ENCODE peak calls at places on chromosomes 13 and 19, in five cellular contexts. I, C, P, W and Y are unnamed samples.

GRCh38 chr19:54439174-54439851 is 9.7 kb upstream of the LENG8 start:
- DNase-seq in I (peak; percentile 79), P (peak; percentile 69), W (peak; percentile 56), C (peak; percentile 78), Y (no peak)

GRCh38 chr13:33612641-33613638 is 205.0 kb upstream of the RFC3 start:
- DNase-seq in P (no peak), I (no peak), C (no peak), W (peak; percentile 16), Y (no peak)

GRCh38 chr19:6412111-6412999 is 12.3 kb downstream of the KHSRP start:
- DNase-seq in P (no peak), C (peak; percentile 90), I (peak; percentile 87), W (peak; percentile 49), Y (no peak)

GRCh38 chr19:3471954-3472655 is 8.2 kb downstream of the SMIM24 start:
- DNase-seq in P (no peak), I (peak; percentile 68), C (peak; percentile 86), W (no peak), Y (no peak)

GRCh38 chr19:3556978-3557460 is 367 bp downstream of the MFSD12 start:
- DNase-seq in C (no peak), I (peak; percentile 36), W (no peak), P (peak; percentile 46), Y (peak; percentile 35)

GRCh38 chr19:56491399-56491798 is 14.3 kb upstream of the ZNF667 start:
- DNase-seq in P (no peak), I (no peak), W (no peak), C (no peak), Y (peak; percentile 26)

GRCh38 chr13:98975822-98976261 is 2.0 kb downstream of the DOCK9 start:
- DNase-seq in W (no peak), I (no peak), C (no peak), P (no peak), Y (no peak)

GRCh38 chr19:40395956-40396355 is 6.0 kb upstream of the HIPK4 start:
- DNase-seq in I (no peak), P (no peak), C (no peak), W (no peak), Y (no peak)

GRCh38 chr13:73228546-73228945 is 169.7 kb downstream of the KLF5 start:
- DNase-seq in W (no peak), C (no peak), I (no peak), P (no peak), Y (peak; percentile 28)

GRCh38 chr13:91468301-91468700 is 69.9 kb downstream of the GPC5 start:
- DNase-seq in W (no peak), I (no peak), P (no peak), C (no peak), Y (peak; percentile 8)

GRCh38 chr13:109274188-109274821 is 512.1 kb downstream of the IRS2 start:
- DNase-seq in C (no peak), I (peak; percentile 21), P (no peak), W (no peak), Y (peak; percentile 72)
- TF ChIP-seq USF2 in C (no peak), I (no peak), P (no peak), W (no peak), Y (no peak)

GRCh38 chr13:48542581-48543341 is 9.9 kb upstream of the RCBTB2 start:
- DNase-seq in P (no peak), I (peak; percentile 41), C (peak; percentile 49), W (peak; percentile 23), Y (peak; percentile 16)
- TF ChIP-seq USF2 in P (no peak), I (no peak), C (no peak), W (no peak), Y (no peak)

DNA sequence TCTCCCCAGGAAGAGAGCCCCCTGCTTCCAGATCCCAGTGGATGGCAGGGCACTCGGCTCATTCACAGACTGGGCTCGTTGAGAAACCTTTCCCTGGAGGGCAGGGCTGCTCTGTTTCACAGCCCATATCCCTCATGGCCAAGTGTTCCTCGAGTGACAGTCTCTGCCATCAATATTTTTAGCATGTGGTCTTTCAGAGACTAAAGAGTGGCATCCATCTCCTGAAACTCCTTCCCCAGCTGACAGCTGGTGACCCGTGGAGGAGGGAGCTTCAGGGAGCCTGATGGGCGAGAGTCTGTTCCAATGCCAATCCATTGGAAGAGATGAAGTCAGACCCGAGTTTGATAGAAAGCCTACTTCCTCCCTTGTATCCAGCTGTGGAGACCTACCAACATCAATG is 30.7 kb upstream of the ALOX5AP start:
- DNase-seq in W (no peak), C (no peak), I (no peak), P (no peak), Y (no peak)
- TF ChIP-seq USF2 in W (no peak), C (no peak), I (no peak), P (no peak), Y (no peak)

GRCh38 chr13:28094311-28094710 is 6.1 kb downstream of the FLT3 start:
- DNase-seq in C (no peak), I (no peak), W (no peak), P (no peak), Y (no peak)
- TF ChIP-seq USF2 in C (no peak), I (no peak), W (no peak), P (no peak), Y (no peak)